ENCODE peak calls at places on chromosome 9, in five cellular contexts. N, S, R, X and Y are unnamed samples.

GRCh38 chr9:131289301-131290038 is at the start of gene PLPP7:
- DNase-seq in R (no peak), S (peak), N (peak), X (peak), Y (no peak)

GRCh38 chr9:102779341-102779740 is 215.8 kb upstream of the CYLC2 start:
- DNase-seq in X (no peak), N (no peak), R (no peak), S (no peak), Y (no peak)

GRCh38 chr9:121674952-121675351 is 23.5 kb downstream of the DAB2IP start:
- DNase-seq in X (no peak), N (no peak), R (no peak), S (no peak), Y (no peak)

GRCh38 chr9:124242331-124243194 is 15.2 kb upstream of the NEK6 start:
- DNase-seq in S (peak), R (no peak), N (no peak), X (no peak), Y (no peak)

GRCh38 chr9:107478805-107479204 is 10.8 kb downstream of the KLF4 start:
- DNase-seq in X (no peak), N (no peak), S (no peak), R (no peak), Y (no peak)

GRCh38 chr9:130331573-130331972 is 66.0 kb downstream of the HMCN2 start:
- DNase-seq in S (no peak), X (no peak), N (no peak), R (no peak), Y (peak)

GRCh38 chr9:15541862-15542261 is 11.0 kb upstream of the CCDC171 start:
- DNase-seq in R (no peak), X (no peak), N (no peak), S (no peak), Y (no peak)

GRCh38 chr9:125983681-125984080 is 236.5 kb downstream of the PBX3 start:
- DNase-seq in N (no peak), S (peak), X (no peak), R (no peak), Y (no peak)

GRCh38 chr9:73039253-73039915 is 86.5 kb upstream of the ALDH1A1 start:
- DNase-seq in S (no peak), N (no peak), X (no peak), R (no peak), Y (no peak)

GRCh38 chr9:24614070-24614469 is 68.4 kb upstream of the IZUMO3 start:
- DNase-seq in S (no peak), R (no peak), N (no peak), X (no peak), Y (no peak)

GRCh38 chr9:127698985-127699670 is 7.7 kb upstream of the CFAP157 start:
- DNase-seq in R (peak), N (peak), X (no peak), S (peak), Y (peak)

GRCh38 chr9:136587145-136587943 is 41.5 kb upstream of the NOTCH1 start:
- DNase-seq in X (no peak), R (no peak), N (peak), S (peak), Y (no peak)

GRCh38 chr9:4679268-4680177 is at the start of gene CDC37L1:
- DNase-seq in R (peak), S (peak), N (peak), X (peak), Y (peak)
- TF ChIP-seq POLR2A in R (peak), S (peak), N (peak), X (peak), Y (peak)

DNA sequence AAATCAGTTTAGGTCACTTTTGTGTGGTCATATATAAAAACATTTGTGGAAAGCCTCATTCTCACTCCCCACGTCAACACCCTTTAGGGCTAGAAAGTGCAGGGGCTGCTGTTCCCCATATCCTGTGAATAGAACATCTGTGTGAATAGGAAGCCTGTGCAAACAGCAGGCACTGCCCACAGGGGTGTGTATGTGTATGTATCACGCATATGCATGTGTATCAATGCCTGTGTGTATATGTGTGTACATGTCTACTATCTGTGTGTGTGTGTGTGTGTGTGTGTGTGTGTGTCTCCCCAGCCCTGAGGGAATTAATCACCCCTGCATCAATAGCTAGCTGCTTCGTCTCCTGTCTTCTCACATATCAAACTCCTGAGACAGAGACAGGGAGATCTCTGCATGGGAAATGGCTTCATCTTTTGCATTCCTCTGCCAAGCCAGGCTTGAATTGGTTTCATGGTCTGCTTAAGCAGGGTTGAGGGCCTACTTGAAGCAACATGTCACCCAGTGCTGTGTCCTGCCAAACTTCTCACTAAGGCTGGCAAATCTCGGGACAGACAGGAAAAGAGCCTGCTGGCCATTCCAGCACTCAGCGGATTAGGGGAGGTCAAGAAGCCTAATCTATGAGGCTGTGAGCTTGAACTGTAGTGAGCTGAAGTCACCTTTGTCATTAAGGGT is 265.8 kb downstream of the ADAMTSL1 start:
- DNase-seq in R (no peak), N (no peak), S (no peak), X (no peak), Y (no peak)
- TF ChIP-seq HDAC2 in R (no peak), N (no peak), S (no peak), X (no peak), Y (no peak)

DNA sequence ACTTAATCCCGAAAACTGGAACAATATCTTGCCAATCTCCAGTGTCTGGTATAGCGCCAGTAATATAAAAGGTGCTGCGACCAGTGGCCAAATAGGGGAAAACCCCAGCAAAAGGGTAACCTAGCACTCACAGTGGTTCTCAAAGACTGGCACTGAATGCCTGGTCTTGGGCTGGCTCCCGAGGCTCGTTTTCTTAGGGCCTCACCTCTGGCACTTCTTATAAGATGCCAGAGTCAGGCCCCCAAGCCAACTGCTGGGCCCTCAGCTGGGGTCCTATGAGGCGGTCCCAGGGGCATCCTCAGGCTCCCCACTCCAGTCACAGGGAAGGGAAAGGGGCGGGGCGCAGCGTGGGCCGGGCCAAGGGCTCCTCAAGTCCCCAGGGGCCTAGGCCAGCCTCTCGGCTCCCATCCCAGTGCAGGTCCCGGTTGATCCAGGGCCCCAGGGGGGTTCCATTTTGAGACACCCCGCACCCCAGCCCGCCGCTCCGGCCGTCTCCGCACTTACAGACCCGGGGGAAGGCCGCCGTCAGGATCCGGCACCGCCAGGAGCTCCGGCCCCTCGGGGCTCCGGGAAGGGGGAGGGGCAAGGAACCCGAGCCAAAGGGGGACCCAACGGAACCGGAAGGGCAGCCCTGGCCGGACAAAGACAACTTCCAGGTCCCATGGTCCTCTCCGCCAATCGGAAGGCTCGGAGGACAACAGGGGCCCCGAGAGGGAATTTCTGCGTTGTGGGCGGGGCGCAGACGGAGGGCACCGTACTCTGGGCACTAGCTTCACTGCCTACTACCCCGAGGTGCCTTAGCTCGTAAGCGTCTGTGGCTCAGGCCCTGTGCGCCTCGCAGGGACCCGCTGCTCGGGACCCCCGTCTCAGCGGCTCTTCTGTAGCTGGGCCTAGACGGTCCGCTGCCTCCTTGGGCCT is at the start of gene ZBTB26:
- DNase-seq in X (peak), S (peak), N (peak), R (peak), Y (peak)
- TF ChIP-seq POLR2A in X (peak), S (peak), N (peak), R (peak), Y (peak)

DNA sequence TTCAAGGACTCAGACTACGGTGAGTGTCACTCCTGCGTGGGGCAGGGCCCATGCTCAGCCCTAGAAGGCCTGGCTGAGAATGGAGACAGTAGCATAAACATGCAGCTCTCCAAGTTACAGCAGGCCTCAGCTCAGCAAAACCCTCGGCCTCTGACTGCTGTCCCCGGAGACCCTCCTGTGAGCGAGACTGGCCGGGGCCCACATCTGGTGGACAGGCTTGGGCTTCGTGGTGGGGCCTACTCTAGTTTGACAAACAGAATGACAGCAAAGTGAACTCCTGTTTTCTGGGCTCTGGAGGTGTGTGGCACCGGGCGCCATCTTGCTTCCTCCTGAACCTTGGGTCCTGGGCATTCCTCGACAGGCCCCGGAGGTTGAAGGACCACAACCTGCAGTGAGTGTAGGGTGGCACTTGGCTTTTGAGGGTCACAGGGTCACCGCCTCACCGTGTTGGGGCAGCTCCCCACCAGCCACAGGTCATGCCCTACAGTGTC is 97.5 kb downstream of the PHF2 start:
- DNase-seq in N (no peak), R (no peak), X (no peak), S (no peak), Y (no peak)
- TF ChIP-seq HDAC2 in N (no peak), R (no peak), X (no peak), S (no peak), Y (no peak)

GRCh38 chr9:91937727-91938126 is 12.3 kb downstream of the ROR2 start:
- DNase-seq in R (no peak), X (no peak), S (no peak), N (no peak), Y (no peak)
- TF ChIP-seq POLR2A in R (no peak), X (no peak), S (no peak), N (no peak), Y (no peak)

GRCh38 chr9:135220601-135221575 is 133.4 kb downstream of the OLFM1 start:
- DNase-seq in S (no peak), N (no peak), X (no peak), R (no peak), Y (no peak)

GRCh38 chr9:135223831-135224230 is 136.4 kb downstream of the OLFM1 start:
- DNase-seq in S (no peak), N (no peak), X (no peak), R (no peak), Y (no peak)

GRCh38 chr9:135222991-135223760 is 135.7 kb downstream of the OLFM1 start:
- DNase-seq in S (no peak), X (no peak), N (no peak), R (no peak), Y (no peak)

GRCh38 chr9:135221576-135221950 is 134.1 kb downstream of the OLFM1 start:
- DNase-seq in X (no peak), S (no peak), R (no peak), N (no peak), Y (no peak)

DNA sequence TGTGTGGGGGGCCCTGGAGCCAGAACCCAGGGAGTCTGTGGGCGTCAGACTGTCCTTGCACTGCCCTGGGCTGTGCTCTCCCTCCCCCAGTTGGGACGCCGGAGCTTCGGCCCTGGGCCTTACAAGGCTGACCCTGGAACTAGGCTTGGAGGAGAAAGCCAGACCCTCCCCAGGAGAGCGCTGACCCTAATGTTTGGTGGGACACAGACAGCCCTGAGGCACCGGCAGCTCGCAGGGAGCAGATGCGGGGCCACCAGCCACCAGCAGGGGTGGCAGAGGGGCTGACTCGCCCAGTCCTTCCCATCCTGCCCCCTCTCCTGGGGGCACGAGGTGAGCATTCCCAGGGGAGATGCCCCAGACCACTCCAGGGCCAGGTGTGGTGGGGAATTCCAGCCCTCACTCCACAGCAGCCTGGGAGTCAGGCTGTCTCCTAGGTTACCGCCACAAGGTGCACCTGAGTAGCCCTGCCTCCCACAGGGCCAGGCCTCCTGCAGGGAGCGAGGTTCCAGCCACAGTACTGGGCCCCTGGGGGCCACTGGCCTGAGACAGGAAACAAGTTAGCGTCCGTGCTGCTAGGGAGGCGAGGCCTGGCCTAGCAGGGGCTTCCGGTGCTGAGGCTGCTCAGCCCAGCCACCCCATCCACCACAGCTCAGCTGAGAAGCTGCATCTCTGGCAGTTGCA is 134.6 kb downstream of the OLFM1 start:
- DNase-seq in X (no peak), S (no peak), N (no peak), R (no peak), Y (no peak)
- TF ChIP-seq HDAC2 in X (no peak), S (no peak), N (no peak), R (no peak), Y (no peak)